ENCODE peak calls at places on chromosomes 1 and 21, in four cellular contexts. S, Q, O and Z are unnamed samples.

GRCh38 chr1:9700340-9700739 is 48.8 kb downstream of the PIK3CD start:
- DNase-seq in S (no peak), Q (no peak), O (peak), Z (no peak)

GRCh38 chr1:13617108-13617507 is 33.5 kb downstream of the PDPN start:
- DNase-seq in S (no peak), O (no peak), Q (no peak), Z (no peak)

GRCh38 chr1:55826413-55827080 is 611.4 kb upstream of the USP24 start:
- DNase-seq in Q (no peak), O (peak), S (no peak), Z (no peak)

GRCh38 chr1:6292134-6292533 is 31.2 kb upstream of the GPR153 start:
- DNase-seq in Q (no peak), S (no peak), O (no peak), Z (no peak)

GRCh38 chr1:117067528-117068370 is 7.6 kb downstream of the TTF2 start:
- DNase-seq in Q (no peak), S (peak), O (peak), Z (peak)

GRCh38 chr1:84361796-84362195 is 36.5 kb upstream of the DNASE2B start:
- DNase-seq in O (no peak), Q (no peak), S (no peak), Z (no peak)

GRCh38 chr1:226061793-226062557 is 541 bp upstream of the H3-3A start:
- DNase-seq in Q (peak), O (peak), S (peak), Z (peak)

GRCh38 chr1:163202833-163203451 is at the start of gene RGS5:
- DNase-seq in S (peak), Q (peak), O (peak), Z (peak)

GRCh38 chr1:208132287-208132882 is 111.8 kb downstream of the PLXNA2 start:
- DNase-seq in Q (peak), O (peak), S (peak), Z (peak)

GRCh38 chr1:245915851-245916250 is 591.2 kb downstream of the SMYD3 start:
- DNase-seq in Q (no peak), S (no peak), O (no peak), Z (no peak)

GRCh38 chr1:228276361-228276831 is 68.6 kb downstream of the OBSCN start:
- DNase-seq in O (no peak), Q (no peak), S (no peak), Z (no peak)

GRCh38 chr21:39840373-39841097 is 26.7 kb upstream of the PCP4 start:
- DNase-seq in Q (no peak), O (no peak), S (no peak), Z (no peak)

GRCh38 chr21:39837861-39838359 is 29.3 kb upstream of the PCP4 start:
- DNase-seq in S (no peak), O (no peak), Q (no peak), Z (no peak)

GRCh38 chr21:39834543-39834942 is 32.7 kb upstream of the PCP4 start:
- DNase-seq in S (no peak), O (no peak), Q (no peak), Z (no peak)
- H3K56ac ChIP-seq in S (no peak), O (no peak), Q (no peak), Z (no peak)

GRCh38 chr21:45507523-45507875 is 34.7 kb downstream of the SLC19A1 start:
- DNase-seq in Q (no peak), S (no peak), O (no peak), Z (no peak)
- H3K23ac ChIP-seq in Q (no peak), S (no peak), O (no peak), Z (no peak)

GRCh38 chr1:42318601-42319000 is 16.4 kb downstream of the FOXJ3 start:
- DNase-seq in Q (no peak), S (no peak), O (no peak), Z (no peak)
- H3K4ac ChIP-seq in Q (no peak), S (no peak), O (no peak), Z (no peak)

GRCh38 chr1:155107309-155108283 is 20.1 kb upstream of the EFNA1 start:
- DNase-seq in O (no peak), S (no peak), Q (no peak), Z (no peak)
- H3K56ac ChIP-seq in O (no peak), S (no peak), Q (no peak), Z (no peak)

GRCh38 chr1:185355947-185356346 is 38.9 kb upstream of the IVNS1ABP start:
- DNase-seq in Q (no peak), O (no peak), S (no peak), Z (no peak)

GRCh38 chr1:185353124-185353523 is 36.1 kb upstream of the IVNS1ABP start:
- DNase-seq in S (no peak), O (no peak), Q (no peak), Z (no peak)

GRCh38 chr1:185363205-185363604 is 46.2 kb upstream of the IVNS1ABP start:
- DNase-seq in Q (no peak), S (no peak), O (no peak), Z (no peak)

GRCh38 chr1:185360714-185361113 is 43.7 kb upstream of the IVNS1ABP start:
- DNase-seq in Q (no peak), S (no peak), O (peak), Z (no peak)

DNA sequence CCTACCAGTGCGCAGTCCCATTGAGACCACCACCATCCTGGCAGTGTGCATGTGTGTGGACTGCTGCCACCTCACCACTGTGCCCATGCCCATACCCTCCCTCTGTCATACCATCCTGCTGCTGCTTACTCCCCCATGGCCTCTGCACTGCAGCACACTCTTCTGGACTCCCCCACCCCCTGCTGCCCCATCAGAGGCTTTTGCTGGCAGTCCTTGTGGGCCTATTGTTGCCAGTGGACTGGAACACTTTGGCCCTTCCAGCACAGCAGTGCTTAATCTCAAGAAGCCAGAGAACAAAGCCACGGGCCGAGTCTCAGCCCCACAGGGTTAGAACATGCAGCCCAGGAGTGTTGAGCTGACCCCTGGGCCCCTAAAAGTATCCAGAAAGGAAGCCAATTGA is 41.9 kb upstream of the IVNS1ABP start:
- DNase-seq in Q (no peak), O (no peak), S (no peak), Z (no peak)
- H3K23ac ChIP-seq in Q (no peak), O (no peak), S (no peak), Z (no peak)

GRCh38 chr1:51240096-51240495 is 4.0 kb downstream of the RNF11 start:
- DNase-seq in S (no peak), Q (peak), O (no peak), Z (no peak)

GRCh38 chr1:51242546-51242945 is 6.5 kb downstream of the RNF11 start:
- DNase-seq in S (no peak), O (no peak), Q (no peak), Z (no peak)

GRCh38 chr1:51237714-51238403 is 1.8 kb downstream of the RNF11 start:
- DNase-seq in Q (no peak), S (no peak), O (peak), Z (peak)

GRCh38 chr1:51237313-51237700 is 1.2 kb downstream of the RNF11 start:
- DNase-seq in S (no peak), O (no peak), Q (no peak), Z (no peak)

DNA sequence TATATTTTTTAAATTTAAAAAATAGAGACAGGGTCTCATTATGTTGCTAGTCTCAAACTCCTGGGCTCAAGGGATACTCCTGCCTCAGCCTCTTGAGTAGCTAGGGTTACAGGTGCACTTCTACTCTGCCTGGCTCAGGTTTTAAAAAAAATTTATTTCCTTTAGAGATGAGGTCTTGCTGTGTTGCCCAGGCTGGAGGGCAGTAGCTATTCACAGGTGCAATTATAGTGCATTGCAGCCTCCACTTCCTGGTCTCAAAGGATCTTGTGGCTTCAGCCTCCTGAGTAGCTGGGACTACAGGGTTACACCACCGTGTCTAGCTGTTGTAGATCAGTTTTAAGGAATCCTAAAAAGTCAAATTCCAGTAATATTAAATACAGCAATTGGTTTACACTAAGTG is 5.0 kb downstream of the RNF11 start:
- DNase-seq in O (no peak), Q (no peak), S (no peak), Z (no peak)
- H3K4ac ChIP-seq in O (no peak), Q (no peak), S (no peak), Z (no peak)

GRCh38 chr21:46144464-46145070 is 10.8 kb downstream of the FTCD start:
- DNase-seq in O (no peak), Q (no peak), S (no peak), Z (peak)

GRCh38 chr21:46145159-46145839 is 10.1 kb downstream of the FTCD start:
- DNase-seq in Q (no peak), O (no peak), S (no peak), Z (no peak)

GRCh38 chr21:46141767-46142580 is 13.4 kb downstream of the FTCD start:
- DNase-seq in Q (no peak), S (no peak), O (no peak), Z (peak)

GRCh38 chr21:46139686-46140085 is 15.7 kb downstream of the FTCD start:
- DNase-seq in O (no peak), S (no peak), Q (no peak), Z (no peak)

DNA sequence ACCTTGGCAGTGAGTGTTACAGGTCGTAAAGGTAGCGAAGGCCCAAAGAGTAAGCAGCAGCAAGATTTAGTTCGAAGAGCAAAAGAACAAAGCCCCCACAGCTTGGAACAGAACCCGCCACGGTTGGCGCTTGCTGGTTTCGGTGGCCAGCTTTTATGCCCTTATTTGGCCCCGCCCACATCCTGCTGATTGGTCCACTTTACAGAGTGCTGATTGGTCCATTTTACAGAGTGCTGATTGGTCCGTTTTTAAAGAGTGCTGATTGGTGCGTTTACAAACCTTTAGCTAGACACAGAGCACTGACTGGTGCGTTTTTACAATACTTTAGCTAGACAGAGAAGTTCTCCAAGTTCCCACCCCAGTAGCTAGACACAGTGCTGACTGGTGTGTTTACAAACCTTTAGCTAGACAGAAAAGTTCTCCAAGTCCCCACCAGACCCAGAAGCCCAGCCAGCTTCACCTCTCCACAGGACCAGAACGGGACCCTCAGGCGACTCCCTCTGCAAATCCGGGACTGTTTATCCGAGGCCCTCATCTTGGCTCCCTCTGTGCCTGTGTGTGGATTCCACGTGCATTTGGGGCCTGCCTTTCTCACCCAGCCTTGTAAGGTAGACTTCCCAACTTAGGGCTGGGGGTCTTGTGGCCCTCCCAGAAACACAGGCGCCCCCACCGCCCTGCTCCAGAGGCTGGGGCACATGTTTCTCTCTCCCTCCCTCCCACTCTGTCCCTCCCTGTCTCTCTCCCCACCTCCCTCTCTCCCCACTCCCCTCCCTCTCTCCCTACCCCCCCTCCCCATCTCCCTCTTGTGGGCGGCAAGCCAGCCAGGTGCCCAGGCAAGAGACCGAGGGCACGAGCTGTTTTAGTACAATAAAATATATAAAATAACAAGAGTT is 12.6 kb downstream of the FTCD start:
- DNase-seq in O (no peak), Q (no peak), S (no peak), Z (no peak)
- H3K56ac ChIP-seq in O (no peak), Q (no peak), S (no peak), Z (no peak)

DNA sequence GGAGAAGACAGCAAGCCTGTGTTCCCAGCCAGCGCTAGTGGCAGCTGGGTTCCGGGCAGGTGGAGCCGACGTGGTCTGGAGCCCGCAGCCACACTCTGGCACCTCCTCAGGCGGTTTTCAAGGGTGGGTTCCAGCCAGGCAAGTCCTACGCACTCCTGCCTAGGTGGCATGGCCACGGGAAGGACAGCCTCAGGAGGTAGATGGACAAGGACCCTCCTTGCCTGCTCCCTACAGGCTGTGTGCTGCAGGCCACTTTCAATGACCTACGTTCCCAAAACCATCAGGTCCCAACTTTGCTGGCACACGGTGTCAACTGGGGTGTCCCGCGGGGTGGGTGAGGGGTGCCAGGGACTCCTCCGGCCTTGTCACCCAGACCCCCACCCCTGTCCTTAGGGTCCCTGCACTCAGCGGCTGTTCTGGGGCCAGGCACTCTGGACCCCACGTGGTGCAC is 6.7 kb upstream of the PTGER3 start:
- DNase-seq in O (no peak), S (peak), Q (no peak), Z (no peak)
- H3K23ac ChIP-seq in O (no peak), S (no peak), Q (no peak), Z (no peak)